ENCODE peak calls at places on chromosome 1, in five cellular contexts. F is ovary, H is nephron progenitor cell, M is NCI-H187, O is SJSA1. T is an unnamed sample.

GRCh38 chr1:172460177-172460576 is 16.3 kb upstream of the PIGC start:
- DNase-seq in O (no peak), M (no peak), F (no peak), H (no peak), T (no peak)

GRCh38 chr1:16229976-16230740 is 6.8 kb downstream of the CPLANE2 start:
- DNase-seq in O (no peak), M (no peak), F (no peak), H (no peak), T (no peak)

GRCh38 chr1:30757196-30757949 is at the start of gene LAPTM5:
- DNase-seq in H (no peak), O (no peak), F (no peak), M (no peak), T (no peak)

GRCh38 chr1:18144921-18145699 is 37.5 kb downstream of the IGSF21 start:
- DNase-seq in F (no peak), H (no peak), M (no peak), O (no peak), T (no peak)

GRCh38 chr1:3373175-3373574 is 81.3 kb upstream of the ARHGEF16 start:
- DNase-seq in H (no peak), F (no peak), M (no peak), O (no peak), T (no peak)

GRCh38 chr1:192702212-192702993 is 66.5 kb downstream of the RGS13 start:
- DNase-seq in O (no peak), F (no peak), H (no peak), M (no peak), T (no peak)

GRCh38 chr1:85461216-85461945 is 3.6 kb downstream of the DDAH1 start:
- DNase-seq in M (no peak), O (no peak), H (no peak), F (no peak), T (no peak)

GRCh38 chr1:32753532-32754281 is 51.1 kb upstream of the SYNC start:
- DNase-seq in O (no peak), H (peak), F (peak), M (peak), T (peak)

GRCh38 chr1:29812397-29813135 is 576.2 kb downstream of the PTPRU start:
- DNase-seq in O (peak), F (no peak), H (no peak), M (peak), T (no peak)

T was measured in WTC11.